ENCODE peak calls at places on chromosomes 2 and 18, in ten cellular contexts. J is stomach, R is Panc1, G is spleen, D is SK-N-SH, U is K562, S is suprapubic skin, L is prostate gland, I is HCT116, B is GM23338. F is an unnamed sample.

GRCh38 chr2:162014751-162015150 is 59.3 kb downstream of the DPP4 start:
- DNase-seq in J (no peak), R (no peak), G (no peak), D (no peak), U (no peak), S (no peak), L (no peak), I (no peak), B (no peak), F (no peak)

GRCh38 chr2:181250691-181251090 is 206.5 kb upstream of the ITGA4 start:
- DNase-seq in J (no peak), R (no peak), G (no peak), D (no peak), U (no peak), S (no peak), L (no peak), I (no peak), B (no peak), F (peak; percentile 14)

GRCh38 chr2:53737091-53737490 is 30.5 kb upstream of the CHAC2 start:
- DNase-seq in J (no peak), R (no peak), G (no peak), D (no peak), U (no peak), S (no peak), L (no peak), I (no peak), B (no peak), F (no peak)

GRCh38 chr2:205187731-205188130 is 494.6 kb upstream of the NRP2 start:
- DNase-seq in J (no peak), R (no peak), G (no peak), D (no peak), U (no peak), S (no peak), L (no peak), I (no peak), B (no peak), F (no peak)

GRCh38 chr2:20169796-20170467 is 55.0 kb downstream of the SDC1 start:
- DNase-seq in J (peak; percentile 23), R (no peak), G (no peak), D (no peak), U (no peak), S (peak; percentile 69), L (no peak), I (no peak), B (peak; percentile 21), F (no peak)

GRCh38 chr2:6113796-6114195 is 421.6 kb downstream of the SOX11 start:
- DNase-seq in J (no peak), R (no peak), G (no peak), D (no peak), U (no peak), S (no peak), L (no peak), I (no peak), B (no peak), F (no peak)

GRCh38 chr2:218570850-218571249 is 2.2 kb downstream of the CNOT9 start:
- DNase-seq in J (no peak), R (no peak), G (no peak), D (no peak), U (no peak), S (no peak), L (no peak), I (no peak), B (no peak), F (no peak)

GRCh38 chr2:194087089-194087488 is 1569.9 kb upstream of the SLC39A10 start:
- DNase-seq in J (no peak), R (no peak), G (no peak), D (no peak), U (no peak), S (no peak), L (no peak), I (no peak), B (no peak), F (no peak)

GRCh38 chr2:96861074-96861473 is 3.3 kb upstream of the ANKRD39 start:
- DNase-seq in J (no peak), R (no peak), G (peak; percentile 81), D (no peak), U (no peak), S (peak; percentile 64), L (no peak), I (no peak), B (no peak), F (no peak)

GRCh38 chr18:23779696-23780303 is 90.5 kb downstream of the LAMA3 start:
- DNase-seq in J (no peak), R (no peak), G (no peak), D (no peak), U (no peak), S (no peak), L (no peak), I (peak; percentile 12), B (peak; percentile 35), F (no peak)

GRCh38 chr2:176781570-176782217 is 430.9 kb upstream of the HNRNPA3 start:
- DNase-seq in J (no peak), R (no peak), G (no peak), D (no peak), U (no peak), S (no peak), L (no peak), I (no peak), B (no peak), F (peak; percentile 7)

GRCh38 chr2:166487082-166487654 is 6.9 kb downstream of the SCN7A start:
- DNase-seq in J (no peak), R (no peak), G (no peak), D (no peak), U (no peak), S (no peak), L (no peak), I (no peak), B (no peak), F (no peak)

GRCh38 chr2:9288233-9288632 is 81.6 kb downstream of the ASAP2 start:
- DNase-seq in J (no peak), R (peak; percentile 52), G (no peak), D (no peak), U (no peak), S (no peak), L (no peak), I (no peak), B (no peak), F (no peak)

GRCh38 chr2:7956126-7956689 is 725.6 kb upstream of the ID2 start:
- DNase-seq in J (no peak), R (no peak), G (no peak), D (no peak), U (no peak), S (no peak), L (no peak), I (no peak), B (no peak), F (no peak)

GRCh38 chr2:40281021-40281940 is 170.6 kb downstream of the SLC8A1 start:
- DNase-seq in J (no peak), R (no peak), G (no peak), D (no peak), U (no peak), S (no peak), L (peak; percentile 24), I (no peak), B (no peak), F (no peak)
- TF ChIP-seq POLR2AphosphoS5 in J (no peak), R (no peak), G (no peak), D (peak; percentile 47), U (no peak), S (no peak), L (peak; percentile 52), I (no peak), B (no peak), F (no peak)

GRCh38 chr2:145413261-145413660 is 893.3 kb upstream of the ZEB2 start:
- DNase-seq in J (no peak), R (no peak), G (no peak), D (no peak), U (no peak), S (no peak), L (no peak), I (no peak), B (no peak), F (peak; percentile 54)

GRCh38 chr2:145412155-145412554 is 892.2 kb upstream of the ZEB2 start:
- DNase-seq in J (no peak), R (no peak), G (no peak), D (no peak), U (no peak), S (no peak), L (no peak), I (no peak), B (no peak), F (no peak)

GRCh38 chr2:145410096-145410495 is 890.2 kb upstream of the ZEB2 start:
- DNase-seq in J (no peak), R (no peak), G (no peak), D (no peak), U (no peak), S (no peak), L (no peak), I (no peak), B (no peak), F (no peak)

GRCh38 chr2:145408980-145409379 is 889.1 kb upstream of the ZEB2 start:
- DNase-seq in J (no peak), R (no peak), G (no peak), D (no peak), U (no peak), S (no peak), L (no peak), I (no peak), B (no peak), F (no peak)

GRCh38 chr2:145411493-145411892 is 891.6 kb upstream of the ZEB2 start:
- DNase-seq in J (no peak), R (no peak), G (no peak), D (no peak), U (no peak), S (no peak), L (no peak), I (no peak), B (no peak), F (peak; percentile 60)
- H3K27ac ChIP-seq in J (no peak overlapping the region), R (no peak overlapping the region), G (no peak overlapping the region), D (no peak overlapping the region), U (no peak overlapping the region), S (no peak overlapping the region), L (no peak overlapping the region), I (no peak overlapping the region), B (no peak overlapping the region), F (peak overlapping the region; percentile 41)

GRCh38 chr18:54529444-54529843 is 61.6 kb upstream of the DYNAP start:
- DNase-seq in J (no peak), R (no peak), G (no peak), D (no peak), U (no peak), S (no peak), L (no peak), I (no peak), B (peak; percentile 85), F (no peak)
- TF ChIP-seq POLR2AphosphoS5 in J (no peak), R (no peak), G (no peak), D (no peak), U (no peak), S (no peak), L (no peak), I (no peak), B (no peak), F (no peak)

DNA sequence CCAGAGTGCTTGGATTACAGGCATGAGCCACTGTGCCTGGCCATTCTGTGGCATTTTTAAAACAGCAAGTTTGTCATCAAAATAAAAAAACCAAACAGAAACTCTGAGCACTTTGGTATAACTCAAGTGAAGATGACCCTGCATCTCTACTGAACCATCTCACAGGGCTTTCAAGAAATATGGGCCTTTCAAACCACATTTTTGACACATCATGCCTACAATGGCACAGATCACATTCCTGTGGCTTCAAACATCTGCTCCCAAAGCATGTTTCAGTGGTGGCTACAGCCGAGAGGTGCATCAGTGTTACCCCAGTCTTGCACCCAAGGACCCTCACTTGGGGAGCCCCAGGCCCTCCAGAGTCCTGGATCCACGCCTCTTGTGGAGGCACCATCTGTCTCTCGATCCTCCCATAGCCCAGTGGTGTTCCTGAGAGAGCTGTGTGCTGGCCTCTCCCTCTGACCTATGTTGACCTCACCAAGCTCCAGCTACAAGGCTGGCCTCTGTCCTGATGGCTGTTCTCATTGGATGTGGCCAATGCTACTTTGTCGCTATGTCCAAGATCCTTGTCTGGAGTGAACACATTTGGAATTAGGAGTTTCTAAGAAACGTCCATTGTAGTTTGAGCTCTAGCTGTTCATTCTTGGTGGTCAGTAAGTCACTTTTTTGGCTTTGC is 55.2 kb upstream of the RALBP1 start:
- DNase-seq in J (no peak), R (no peak), G (no peak), D (no peak), U (peak; percentile 27), S (no peak), L (no peak), I (no peak), B (no peak), F (no peak)
- H3K27ac ChIP-seq in J (no peak overlapping the region), R (peak overlapping the region; percentile 26), G (no peak overlapping the region), D (no peak overlapping the region), U (no peak overlapping the region), S (no peak overlapping the region), L (no peak overlapping the region), I (no peak overlapping the region), B (no peak overlapping the region), F (no peak overlapping the region)